ENCODE peak calls at places on chromosome 7, in six cellular contexts. G, N, F, R, S and M are unnamed samples.

GRCh38 chr7:47888371-47889265 is 59.6 kb downstream of the PKD1L1 start:
- DNase-seq in G (no peak), N (no peak), F (no peak), R (no peak), S (no peak), M (no peak)

GRCh38 chr7:936131-937054 is 18.1 kb downstream of the ADAP1 start:
- DNase-seq in G (no peak), N (no peak), F (peak; percentile 31), R (no peak), S (peak; percentile 45), M (no peak)

GRCh38 chr7:15086171-15086745 is 183.7 kb upstream of the DGKB start:
- DNase-seq in G (no peak), N (peak; percentile 61), F (no peak), R (no peak), S (no peak), M (no peak)

GRCh38 chr7:7969306-7970112 is 913 bp downstream of the GLCCI1 start:
- DNase-seq in G (peak; percentile 51), N (peak; percentile 25), F (peak; percentile 33), R (no peak), S (peak; percentile 63), M (peak; percentile 48)

GRCh38 chr7:84139986-84140729 is 54.4 kb downstream of the SEMA3A start:
- DNase-seq in G (no peak), N (no peak), F (no peak), R (no peak), S (no peak), M (no peak)

GRCh38 chr7:69743436-69743835 is 145.2 kb downstream of the AUTS2 start:
- DNase-seq in G (no peak), N (no peak), F (no peak), R (no peak), S (no peak), M (no peak)

GRCh38 chr7:33596694-33597093 is 308.6 kb upstream of the BMPER start:
- DNase-seq in G (no peak), N (peak; percentile 68), F (no peak), R (no peak), S (no peak), M (no peak)

GRCh38 chr7:36391436-36392198 is 2.0 kb downstream of the ANLN start:
- DNase-seq in G (peak; percentile 18), N (no peak), F (peak; percentile 47), R (no peak), S (no peak), M (no peak)

GRCh38 chr7:96069361-96069760 is 252.5 kb downstream of the SLC25A13 start:
- DNase-seq in G (no peak), N (no peak), F (no peak), R (no peak), S (no peak), M (no peak)

GRCh38 chr7:96121752-96122151 is 200.1 kb downstream of the SLC25A13 start:
- DNase-seq in G (no peak), N (no peak), F (no peak), R (no peak), S (no peak), M (no peak)

GRCh38 chr7:41559426-41559825 is 143.5 kb downstream of the INHBA start:
- DNase-seq in G (no peak), N (no peak), F (peak; percentile 67), R (no peak), S (no peak), M (no peak)

GRCh38 chr7:87219545-87220025 is at the start of gene TMEM243:
- DNase-seq in G (peak; percentile 85), N (peak; percentile 68), F (peak; percentile 54), R (no peak), S (peak; percentile 86), M (peak; percentile 74)
- TF ChIP-seq CTCF in G (no peak), N (peak; percentile 21), F (peak; percentile 9), R (no peak), S (no peak), M (peak; percentile 19)

GRCh38 chr7:44108768-44109750 is 4.9 kb downstream of the AEBP1 start:
- DNase-seq in G (no peak), N (no peak), F (no peak), R (no peak), S (peak; percentile 40), M (no peak)
- TF ChIP-seq CTCF in G (no peak), N (no peak), F (no peak), R (peak; percentile 14), S (no peak), M (no peak)

DNA sequence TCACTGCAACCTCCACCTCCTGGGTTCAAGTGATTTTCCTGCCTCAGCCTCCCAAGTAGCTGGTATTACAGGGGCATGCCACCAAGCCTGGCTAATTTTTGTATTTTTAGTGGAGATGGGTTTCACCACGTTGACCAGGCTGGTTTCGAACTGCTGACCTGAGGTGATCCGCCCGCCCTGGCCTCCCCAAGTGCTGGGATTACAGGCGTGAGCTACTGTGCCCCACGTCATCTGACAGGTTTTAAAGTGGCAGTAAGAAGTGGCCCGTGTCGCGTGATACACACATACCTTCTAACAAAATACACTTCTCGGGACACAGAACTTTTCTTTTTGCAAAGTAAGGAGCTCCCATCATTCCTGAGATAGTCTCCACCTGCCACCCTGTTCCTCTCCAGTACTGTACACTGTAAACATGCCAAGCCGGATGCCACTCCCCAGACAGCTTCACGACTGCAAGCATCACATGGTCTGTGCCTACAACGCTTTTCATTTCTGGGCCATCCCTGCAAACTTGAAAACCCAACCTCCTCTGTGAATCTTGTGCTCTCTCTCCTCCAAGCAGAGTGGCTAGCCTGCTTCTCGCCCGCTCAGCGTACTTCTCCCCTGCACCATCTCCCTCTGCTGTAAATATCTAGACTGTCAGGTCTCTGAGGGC is 256.3 kb upstream of the KLF14 start:
- DNase-seq in G (no peak), N (no peak), F (no peak), R (no peak), S (no peak), M (no peak)
- TF ChIP-seq CTCF in G (no peak), N (no peak), F (no peak), R (no peak), S (no peak), M (no peak)

DNA sequence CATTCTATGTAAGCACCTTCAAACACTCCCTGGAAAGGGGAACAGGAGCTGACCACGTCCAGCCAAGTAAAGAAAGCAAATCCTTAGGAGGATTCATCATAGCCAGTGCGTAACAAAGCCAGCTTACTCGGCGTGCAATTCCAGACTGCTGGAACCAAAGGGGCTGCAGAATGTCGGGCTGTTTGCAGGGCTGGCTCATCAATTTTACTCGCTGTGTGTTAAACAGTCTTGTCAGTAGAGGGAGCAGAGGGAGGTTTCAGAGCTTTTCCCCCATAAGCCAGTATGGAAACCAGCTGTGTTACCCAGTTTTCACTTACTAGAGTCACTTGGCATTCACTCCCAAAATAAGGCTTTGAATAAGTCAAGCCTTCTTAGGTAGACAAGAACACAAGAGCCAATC is 127.1 kb downstream of the KMT2E start:
- DNase-seq in G (no peak), N (peak; percentile 58), F (peak; percentile 27), R (peak; percentile 33), S (no peak), M (no peak)
- TF ChIP-seq CTCF in G (no peak), N (peak; percentile 71), F (peak; percentile 59), R (peak; percentile 65), S (no peak), M (peak; percentile 15)

DNA sequence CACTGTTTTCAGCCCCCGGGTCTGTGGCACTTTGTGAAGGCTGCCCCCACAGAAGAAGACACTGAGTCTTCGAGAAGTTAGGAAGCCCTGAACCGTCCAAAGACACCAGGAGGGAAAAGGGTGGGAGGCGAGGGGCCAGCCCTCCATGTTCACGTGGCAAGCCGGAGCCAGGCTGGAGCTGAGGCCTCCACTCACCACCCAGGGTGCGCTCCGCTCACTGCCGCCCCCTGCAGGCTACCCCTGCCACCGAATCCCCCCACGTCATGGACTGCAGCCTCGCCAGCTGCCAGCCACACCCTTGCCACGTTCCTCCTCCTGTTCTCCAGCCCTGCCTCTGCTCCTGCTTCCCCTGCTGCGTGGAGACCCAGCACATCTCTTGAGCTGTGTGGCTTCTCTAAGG is 59.0 kb upstream of the EN2 start:
- DNase-seq in G (peak; percentile 12), N (no peak), F (no peak), R (no peak), S (peak; percentile 47), M (no peak)
- TF ChIP-seq CTCF in G (no peak), N (no peak), F (peak; percentile 43), R (peak; percentile 55), S (no peak), M (no peak)

GRCh38 chr7:128862571-128863432 is at the start of gene ATP6V1F:
- DNase-seq in G (peak; percentile 98), N (peak; percentile 94), F (peak; percentile 97), R (peak; percentile 97), S (peak; percentile 99), M (peak; percentile 99)
- TF ChIP-seq CTCF in G (no peak), N (peak; percentile 9), F (no peak), R (no peak), S (no peak), M (no peak)

DNA sequence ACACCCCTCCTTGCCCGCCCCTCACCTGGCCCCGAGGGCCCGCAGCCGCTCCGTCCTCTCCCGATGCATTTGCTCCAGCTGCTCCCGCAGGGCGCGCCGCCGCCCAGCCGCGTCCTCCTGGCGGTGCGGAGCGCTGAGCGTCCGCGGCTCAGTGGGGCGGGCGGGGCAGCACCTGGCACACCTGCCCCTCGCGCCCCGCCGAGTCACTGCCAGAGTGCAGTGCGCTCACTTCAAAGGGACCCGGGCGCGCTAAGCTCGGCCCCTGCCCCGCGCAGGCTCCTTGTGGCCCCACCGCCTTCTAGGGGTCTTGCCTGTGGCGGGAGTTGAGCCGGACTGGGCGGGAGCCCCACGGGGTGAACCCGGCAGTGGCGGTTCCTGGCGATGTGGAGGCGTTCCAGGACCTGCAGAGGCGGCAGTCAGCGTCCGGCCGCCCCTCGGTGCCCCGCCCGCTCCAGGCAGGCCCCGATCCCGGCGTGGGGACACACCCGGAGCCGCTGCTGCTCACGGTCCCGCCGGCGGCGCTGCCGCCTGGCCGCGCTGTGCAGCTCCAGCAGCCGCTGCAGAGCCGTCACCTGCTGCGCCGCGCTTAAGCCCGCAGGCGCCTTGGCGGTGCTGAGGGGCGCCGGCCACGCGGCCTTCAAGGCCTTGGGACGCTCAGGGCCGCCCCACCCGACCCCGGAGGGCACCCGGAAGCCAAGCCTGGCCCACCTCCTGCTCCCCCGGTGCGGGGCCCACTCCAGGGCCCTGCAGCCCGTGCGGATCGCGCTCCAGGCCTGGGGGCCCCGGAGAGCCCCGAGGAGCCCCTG is 6.7 kb downstream of the ATP6V1F start:
- DNase-seq in G (peak; percentile 35), N (no peak), F (peak; percentile 56), R (no peak), S (peak; percentile 85), M (peak; percentile 27)
- TF ChIP-seq CTCF in G (no peak), N (no peak), F (no peak), R (no peak), S (no peak), M (no peak)